ENCODE peak calls at places on chromosome 13, in seven cellular contexts. A is NCI-H1048; D is T follicular helper cell; K is stimulated activated CD4-positive, alpha-beta T cell treated with anti-CD3 and anti-CD28 coated beads, Interleukin-15, amount 100 ng/mL, for 1 hour; T is lower lobe of right lung; L is CD8-positive, alpha-beta memory T cell; Q is NCI-H446 treated with DMSO at 0.1 percent for 48 hours. B is an unnamed sample.
A peak's percentile ranks its signal among the peaks of the same experiment; 100 is the strongest.

GRCh38 chr13:98584668-98585397 is 7.9 kb upstream of the STK24 start:
- DNase-seq in T (no peak), A (no peak), K (no peak), L (no peak), D (no peak), Q (no peak), B (no peak)

GRCh38 chr13:93004919-93005318 is 221.7 kb upstream of the GPC6 start:
- DNase-seq in D (no peak), K (no peak), A (no peak), T (no peak), Q (no peak), L (no peak), B (no peak)

GRCh38 chr13:111005808-111006494 is 91.1 kb upstream of the ANKRD10 start:
- DNase-seq in K (no peak), D (no peak), Q (no peak), A (no peak), T (no peak), L (no peak), B (no peak)

GRCh38 chr13:94433055-94433947 is 46.2 kb downstream of the DCT start:
- DNase-seq in D (no peak), A (no peak), K (no peak), T (no peak), Q (no peak), L (no peak), B (no peak)

GRCh38 chr13:87169337-87169736 is 501.8 kb upstream of the SLITRK5 start:
- DNase-seq in K (no peak), T (no peak), A (no peak), D (no peak), Q (no peak), L (no peak), B (no peak)

GRCh38 chr13:79307433-79307861 is 98.6 kb downstream of the RBM26 start:
- DNase-seq in K (no peak), D (no peak), Q (no peak), T (no peak), L (no peak), A (no peak), B (no peak)

GRCh38 chr13:25468330-25469178 is 96.8 kb downstream of the ATP8A2 start:
- DNase-seq in A (no peak), Q (no peak), L (no peak), K (no peak), D (no peak), T (no peak), B (no peak)

GRCh38 chr13:76882431-76882830 is 3.8 kb downstream of the KCTD12 start:
- DNase-seq in A (no peak), L (no peak), K (no peak), D (no peak), T (peak; percentile 54), Q (no peak), B (no peak)

GRCh38 chr13:24097667-24098066 is 62.9 kb upstream of the SPATA13 start:
- DNase-seq in A (no peak), T (no peak), Q (no peak), L (peak; percentile 30), D (no peak), K (no peak), B (no peak)

GRCh38 chr13:89061821-89062220 is 1390.7 kb downstream of the SLITRK5 start:
- DNase-seq in T (no peak), A (no peak), K (no peak), L (no peak), Q (no peak), D (no peak), B (no peak)

GRCh38 chr13:110470272-110471009 is 91.1 kb downstream of the RAB20 start:
- DNase-seq in T (peak; percentile 50), Q (no peak), L (no peak), A (no peak), D (no peak), K (no peak), B (no peak)

GRCh38 chr13:92158335-92158734 is 759.9 kb downstream of the GPC5 start:
- DNase-seq in T (no peak), K (no peak), L (no peak), A (no peak), Q (no peak), D (no peak), B (no peak)

GRCh38 chr13:27825153-27825552 is 32.9 kb downstream of the GSX1 start:
- DNase-seq in A (no peak), K (no peak), D (no peak), T (no peak), L (no peak), Q (no peak), B (no peak)

GRCh38 chr13:77544765-77545316 is 9.3 kb downstream of the SCEL start:
- DNase-seq in A (no peak), D (no peak), T (no peak), K (no peak), Q (no peak), L (no peak), B (no peak)

GRCh38 chr13:54356849-54357248 is 1328.2 kb downstream of the OLFM4 start:
- DNase-seq in A (no peak), D (no peak), L (no peak), K (no peak), T (no peak), Q (no peak), B (no peak)

GRCh38 chr13:98254541-98254940 is 77.5 kb upstream of the RNF113B start:
- DNase-seq in T (no peak), A (no peak), K (no peak), L (no peak), D (no peak), Q (no peak), B (peak; percentile 58)

GRCh38 chr13:39132286-39132685 is 94.0 kb downstream of the NHLRC3 start:
- DNase-seq in T (no peak), L (no peak), A (no peak), D (no peak), Q (no peak), K (no peak), B (no peak)

GRCh38 chr13:29487466-29488454 is 107.7 kb downstream of the SLC7A1 start:
- DNase-seq in L (no peak), Q (no peak), D (no peak), K (no peak), A (no peak), T (no peak), B (no peak)

GRCh38 chr13:30846311-30846710 is 59.8 kb upstream of the MEDAG start:
- DNase-seq in T (no peak), K (no peak), L (no peak), A (no peak), D (no peak), Q (no peak), B (no peak)

GRCh38 chr13:37198629-37199028 is 93.2 kb upstream of the CSNK1A1L start:
- DNase-seq in Q (no peak), D (no peak), K (no peak), A (no peak), L (no peak), T (no peak), B (no peak)

B was measured in SK-N-MC.